ENCODE peak calls at places on chromosome 9, in four cellular contexts. H is AG04449, S is nephron progenitor cell, G is colonic mucosa. C is an unnamed sample.
A peak's percentile ranks its signal among the peaks of the same experiment; 100 is the strongest.

GRCh38 chr9:26669641-26670040 is 223.0 kb downstream of the CAAP1 start:
- DNase-seq in G (no peak), H (no peak), S (peak; percentile 16), C (no peak)

GRCh38 chr9:1474259-1474658 is 424.1 kb downstream of the DMRT2 start:
- DNase-seq in S (no peak), H (no peak), G (no peak), C (no peak)

GRCh38 chr9:77507212-77507961 is 140.7 kb downstream of the GNA14 start:
- DNase-seq in H (no peak), G (no peak), S (no peak), C (no peak)

GRCh38 chr9:104346645-104347175 is 157.4 kb upstream of the OR13F1 start:
- DNase-seq in G (no peak), H (no peak), S (no peak), C (no peak)

GRCh38 chr9:5628183-5628529 is 751 bp upstream of the RIC1 start:
- DNase-seq in H (no peak), G (no peak), S (no peak), C (no peak)

GRCh38 chr9:70439991-70440706 is 25.7 kb upstream of the KLF9 start:
- DNase-seq in G (no peak), S (no peak), H (no peak), C (no peak)

GRCh38 chr9:18490591-18491370 is 16.8 kb downstream of the ADAMTSL1 start:
- DNase-seq in S (no peak), H (peak; percentile 98), G (no peak), C (no peak)

GRCh38 chr9:77132991-77133390 is 44.3 kb upstream of the VPS13A start:
- DNase-seq in H (peak; percentile 21), S (no peak), G (no peak), C (no peak)

GRCh38 chr9:78097541-78097940 is 65.9 kb upstream of the GNAQ start:
- DNase-seq in H (no peak), S (no peak), G (no peak), C (no peak)

GRCh38 chr9:127333326-127334064 is 63.5 kb upstream of the SLC2A8 start:
- DNase-seq in H (no peak), G (no peak), S (no peak), C (no peak)

GRCh38 chr9:112719696-112720095 is 1.8 kb upstream of the INIP start:
- DNase-seq in S (no peak), G (no peak), H (no peak), C (no peak)

GRCh38 chr9:76216161-76216649 is 178.0 kb downstream of the RFK start:
- DNase-seq in H (peak; percentile 82), G (no peak), S (no peak), C (no peak)

GRCh38 chr9:96884443-96884842 is 30.1 kb upstream of the ZNF782 start:
- DNase-seq in G (peak; percentile 40), S (no peak), H (peak; percentile 28), C (no peak)

GRCh38 chr9:86353591-86354047 is 591 bp downstream of the TUT7 start:
- DNase-seq in H (no peak), G (peak; percentile 65), S (peak; percentile 23), C (no peak)

GRCh38 chr9:96553070-96553469 is 66.6 kb downstream of the CDC14B start:
- DNase-seq in S (no peak), G (no peak), H (peak; percentile 42), C (no peak)

GRCh38 chr9:72991772-72992171 is 38.9 kb upstream of the ALDH1A1 start:
- DNase-seq in G (no peak), S (no peak), H (no peak), C (no peak)

GRCh38 chr9:27569406-27569805 is 3.9 kb downstream of the C9orf72 start:
- DNase-seq in S (no peak), H (no peak), G (no peak), C (no peak)

GRCh38 chr9:33230756-33231691 is 8.9 kb upstream of the SPINK4 start:
- DNase-seq in H (no peak), G (no peak), S (no peak), C (no peak)

GRCh38 chr9:90939367-90939766 is 137.7 kb downstream of the SYK start:
- DNase-seq in G (no peak), H (no peak), S (no peak), C (no peak)

GRCh38 chr9:92706218-92706940 is 36.4 kb upstream of the IPPK start:
- DNase-seq in G (no peak), S (no peak), H (no peak), C (peak; percentile 60)

GRCh38 chr9:129316281-129317030 is 138.4 kb upstream of the IER5L start:
- DNase-seq in S (no peak), G (no peak), H (no peak), C (no peak)

GRCh38 chr9:100101608-100102007 is 2.6 kb downstream of the INVS start:
- DNase-seq in G (no peak), S (no peak), H (no peak), C (no peak)

GRCh38 chr9:9791621-9792020 is 821.2 kb downstream of the PTPRD start:
- DNase-seq in S (no peak), G (no peak), H (no peak), C (no peak)

GRCh38 chr9:113187935-113188595 is 33.0 kb downstream of the FKBP15 start:
- DNase-seq in G (peak; percentile 32), S (no peak), H (peak; percentile 81), C (no peak)

GRCh38 chr9:6106576-6107339 is 91.3 kb upstream of the RANBP6 start:
- DNase-seq in H (no peak), G (no peak), S (peak; percentile 7), C (peak; percentile 28)

GRCh38 chr9:105142406-105143092 is 101.9 kb upstream of the SLC44A1 start:
- DNase-seq in H (no peak), G (no peak), S (no peak), C (no peak)

GRCh38 chr9:36976371-36977030 is 57.6 kb downstream of the PAX5 start:
- DNase-seq in S (no peak), H (no peak), G (no peak), C (no peak)

GRCh38 chr9:83166369-83166768 is 103.4 kb upstream of the RASEF start:
- DNase-seq in H (no peak), S (peak; percentile 17), G (peak; percentile 65), C (no peak)

GRCh38 chr9:134981829-134982228 is 64.1 kb upstream of the FCN1 start:
- DNase-seq in G (no peak), S (no peak), H (no peak), C (no peak)

GRCh38 chr9:134983506-134984371 is 66.0 kb upstream of the FCN1 start:
- DNase-seq in S (no peak), G (no peak), H (no peak), C (no peak)

GRCh38 chr9:134982311-134982710 is 64.6 kb upstream of the FCN1 start:
- DNase-seq in H (no peak), S (no peak), G (no peak), C (no peak)

GRCh38 chr9:134984372-134985240 is 66.9 kb upstream of the FCN1 start:
- DNase-seq in G (no peak), S (no peak), H (no peak), C (no peak)

GRCh38 chr9:134983094-134983493 is 65.4 kb upstream of the FCN1 start:
- DNase-seq in H (no peak), G (no peak), S (peak; percentile 58), C (peak; percentile 40)
- TF ChIP-seq CTCF in H (no peak), G (no peak), S (peak; percentile 52), C (peak; percentile 59)

DNA sequence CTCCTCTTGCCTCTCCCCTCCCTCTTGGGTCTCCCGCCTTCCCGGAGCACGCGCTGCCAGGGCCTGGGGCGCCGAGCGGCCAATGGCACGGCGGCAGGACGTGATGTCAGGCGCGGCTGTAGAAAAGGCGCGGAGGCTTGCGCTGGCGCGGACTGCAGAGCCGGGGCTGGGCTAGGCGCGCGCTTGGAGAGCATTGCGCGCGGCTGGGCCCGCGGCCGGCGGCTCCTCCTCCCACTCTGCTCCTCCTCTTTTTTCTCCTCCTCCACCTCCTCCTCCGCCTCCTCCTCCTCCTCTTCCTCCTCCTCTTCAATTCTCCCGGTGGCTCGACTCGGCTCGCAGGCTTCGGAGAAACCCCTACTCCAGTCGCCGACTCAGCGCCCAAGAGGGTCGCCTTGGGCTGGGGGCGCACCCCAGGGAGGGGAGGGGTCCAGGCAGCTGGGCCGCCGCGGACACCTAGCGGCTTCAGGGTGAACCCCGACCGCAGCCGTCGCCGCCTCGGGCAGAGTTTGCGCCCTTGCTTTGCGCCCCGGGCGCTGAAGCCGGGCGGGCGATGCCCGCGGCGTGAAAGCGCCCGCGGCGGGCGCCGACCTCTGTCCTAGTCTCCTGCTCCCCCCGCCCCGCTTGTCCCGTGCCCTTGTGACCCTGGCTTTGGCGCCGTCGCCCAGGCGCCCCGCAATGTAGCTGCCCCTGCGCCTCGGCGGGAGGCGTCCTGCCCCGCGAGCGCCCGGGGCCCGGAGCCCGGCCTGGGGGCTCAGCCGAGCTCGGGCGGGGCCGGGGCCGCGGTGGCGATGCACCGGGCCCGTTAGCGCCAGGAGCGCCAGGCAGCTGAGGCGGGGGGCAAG is at the start of gene LHX2:
- DNase-seq in H (peak; percentile 16), S (peak; percentile 81), G (peak; percentile 73), C (peak; percentile 72)
- TF ChIP-seq CTCF in H (peak; percentile 25), S (no peak), G (no peak), C (no peak)

GRCh38 chr9:101727621-101728524 is 10.6 kb downstream of the GRIN3A start:
- DNase-seq in S (peak; percentile 28), H (peak; percentile 7), G (no peak), C (peak; percentile 47)
- TF ChIP-seq CTCF in S (peak; percentile 51), H (peak; percentile 57), G (peak; percentile 41), C (peak; percentile 86)

DNA sequence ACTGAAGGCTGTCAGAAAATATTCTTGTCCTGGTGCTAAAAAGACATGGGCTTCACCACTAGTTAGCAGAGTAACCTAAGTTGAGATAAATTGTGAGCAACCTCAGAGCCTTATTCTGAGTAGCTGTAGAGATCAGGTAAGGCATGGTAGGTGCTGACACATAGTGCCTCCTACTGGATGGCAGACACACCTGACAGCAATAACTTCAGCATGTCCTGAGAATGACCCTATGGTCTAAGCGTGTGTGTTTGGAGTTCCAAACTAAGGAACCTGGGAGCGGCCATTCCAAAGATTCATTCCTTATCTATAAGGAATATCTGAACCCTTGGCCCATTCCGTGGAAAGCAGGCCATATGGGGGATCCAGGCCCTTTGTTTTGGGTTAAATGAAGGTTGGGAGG is 46.0 kb downstream of the SLC28A3 start:
- DNase-seq in G (no peak), H (no peak), S (no peak), C (no peak)
- TF ChIP-seq CTCF in G (no peak), H (no peak), S (peak; percentile 16), C (no peak)

C was measured in endothelial cell.